ENCODE peak calls at places on chromosomes 13 and 19, in five cellular contexts. K is astrocyte, U is pancreas, F is uterus, R is heart right ventricle. A is an unnamed sample. For H3K36me3 and H3K4me1, the result is how much of the 10 kb centered on the place peaks cover.

GRCh38 chr19:38111898-38112297 is 112.1 kb downstream of the DPF1 start:
- DNase-seq in U (no peak), K (no peak), F (no peak), R (no peak), A (no peak)

GRCh38 chr19:23914402-23915286 is at the start of gene ZNF726:
- DNase-seq in U (peak), R (peak), F (peak), K (peak), A (peak)

GRCh38 chr13:95643471-95643813 is 1.1 kb downstream of the DZIP1 start:
- DNase-seq in U (no peak), K (peak), R (no peak), F (peak), A (no peak)

GRCh38 chr13:42996584-42996983 is 4.5 kb upstream of the EPSTI1 start:
- DNase-seq in R (no peak), K (peak), U (no peak), F (no peak), A (no peak)

GRCh38 chr13:26656919-26657318 is 99.4 kb downstream of the WASF3 start:
- DNase-seq in F (no peak), R (no peak), K (peak), U (no peak), A (no peak)

GRCh38 chr19:39996218-39996810 is 546 bp upstream of the ZNF546 start:
- DNase-seq in U (no peak), F (no peak), K (peak), R (no peak), A (no peak)

GRCh38 chr19:38514812-38515633 is 81.5 kb downstream of the RYR1 start:
- DNase-seq in U (peak), K (peak), F (peak), R (peak), A (peak)

GRCh38 chr13:23848639-23849282 is 40.4 kb downstream of the MIPEP start:
- DNase-seq in F (no peak), U (no peak), R (no peak), K (no peak), A (no peak)

GRCh38 chr19:33796164-33797100 is at the start of gene KCTD15:
- DNase-seq in R (peak), U (peak), F (peak), K (peak), A (peak)

GRCh38 chr13:99926014-99926731 is 45.4 kb downstream of the ZIC5 start:
- DNase-seq in F (no peak), U (no peak), R (no peak), K (peak), A (no peak)

DNA sequence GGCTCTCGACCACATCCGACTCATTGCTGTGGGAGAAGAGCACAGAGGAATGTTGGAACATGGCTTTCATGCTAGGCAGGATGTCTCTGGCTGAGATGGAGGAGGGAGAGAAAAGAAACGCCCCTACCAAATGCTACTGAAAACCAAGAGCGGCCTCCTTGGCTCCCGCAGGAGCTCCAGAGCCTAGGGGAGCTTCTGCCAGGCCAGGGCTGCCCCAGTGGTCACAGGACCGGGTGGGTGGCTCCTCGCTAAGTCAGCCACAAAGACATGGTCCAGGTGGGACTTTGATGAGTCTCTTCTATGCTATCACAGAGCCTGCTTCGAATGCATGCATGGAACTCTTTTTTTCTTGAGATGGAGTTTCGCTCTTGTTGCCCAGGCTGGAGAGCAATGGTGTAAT is 6.7 kb downstream of the LONP1 start:
- DNase-seq in R (no peak), F (no peak), K (no peak), U (no peak), A (no peak)
- H3K36me3 ChIP-seq in R (half or more), F (under half), K (under half), U (under half), A (half or more)

DNA sequence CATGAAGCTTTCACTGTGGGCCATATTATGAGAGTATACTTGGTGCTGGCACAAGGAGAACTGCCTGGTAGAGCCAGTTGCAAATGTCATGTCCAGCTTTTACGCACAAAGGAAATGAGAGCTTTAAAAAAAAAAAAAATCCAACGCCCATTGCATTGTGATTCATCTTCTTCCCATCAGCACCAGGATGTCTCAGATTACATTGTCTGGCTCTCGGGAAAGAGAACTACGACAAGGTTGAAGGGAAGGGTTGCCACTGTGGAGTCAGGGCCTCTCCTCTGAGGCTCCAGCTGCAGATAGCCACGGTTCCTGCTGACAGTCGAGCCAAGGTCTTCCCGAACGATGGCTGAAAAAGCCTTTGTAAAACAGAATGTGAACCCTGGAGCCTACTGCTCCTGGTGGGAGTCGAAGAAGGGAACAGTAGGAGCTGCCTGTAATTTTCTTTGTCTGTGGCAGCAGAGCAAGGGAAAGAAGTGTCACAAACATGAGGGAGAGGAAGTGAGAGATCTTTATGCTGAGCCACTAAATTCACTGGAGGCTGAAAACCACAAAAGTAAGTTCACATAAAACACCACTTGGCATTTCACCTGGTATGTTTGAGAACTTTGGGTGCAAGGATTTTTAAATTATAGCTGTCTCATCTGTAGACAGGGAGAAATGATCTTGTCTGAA is 704.7 kb downstream of the DIAPH3 start:
- DNase-seq in K (peak), U (no peak), F (peak), R (peak), A (no peak)
- H3K27ac ChIP-seq in K (peak), U (no peak), F (peak), R (peak), A (peak)

DNA sequence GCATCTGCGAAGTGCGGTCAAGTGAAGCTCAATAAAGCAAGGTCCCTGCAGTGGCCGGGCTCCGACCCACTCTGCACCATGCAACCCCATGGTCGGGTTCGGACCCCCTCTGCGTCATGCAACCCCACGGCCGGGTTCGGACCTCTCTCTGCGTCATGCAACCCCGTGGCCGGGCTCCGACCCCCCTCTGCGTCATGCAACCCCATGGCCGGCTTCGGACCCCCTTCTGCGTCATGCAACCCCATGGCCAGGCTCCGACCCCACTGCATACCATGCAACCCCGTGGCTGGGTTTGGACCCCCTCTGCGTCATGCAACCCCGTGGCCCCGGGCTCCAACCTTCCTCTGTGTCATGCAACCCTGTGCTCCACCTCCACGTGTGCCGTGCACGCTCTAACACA is 43.8 kb downstream of the CARS2 start:
- DNase-seq in K (no peak), U (no peak), F (no peak), R (no peak), A (no peak)
- H3K4me1 ChIP-seq in K (under half), U (under half), F (under half), R (under half), A (under half)

GRCh38 chr19:43505941-43506340 is 1.4 kb upstream of the PHLDB3 start:
- DNase-seq in U (no peak), R (no peak), K (no peak), F (no peak), A (no peak)

GRCh38 chr19:43510713-43511112 is 6.2 kb upstream of the PHLDB3 start:
- DNase-seq in U (no peak), F (no peak), R (no peak), K (no peak), A (no peak)

GRCh38 chr19:43507880-43508279 is 3.3 kb upstream of the PHLDB3 start:
- DNase-seq in K (no peak), U (no peak), R (no peak), F (no peak), A (no peak)

GRCh38 chr19:43506629-43507028 is 2.1 kb upstream of the PHLDB3 start:
- DNase-seq in K (no peak), R (no peak), U (no peak), F (no peak), A (no peak)

DNA sequence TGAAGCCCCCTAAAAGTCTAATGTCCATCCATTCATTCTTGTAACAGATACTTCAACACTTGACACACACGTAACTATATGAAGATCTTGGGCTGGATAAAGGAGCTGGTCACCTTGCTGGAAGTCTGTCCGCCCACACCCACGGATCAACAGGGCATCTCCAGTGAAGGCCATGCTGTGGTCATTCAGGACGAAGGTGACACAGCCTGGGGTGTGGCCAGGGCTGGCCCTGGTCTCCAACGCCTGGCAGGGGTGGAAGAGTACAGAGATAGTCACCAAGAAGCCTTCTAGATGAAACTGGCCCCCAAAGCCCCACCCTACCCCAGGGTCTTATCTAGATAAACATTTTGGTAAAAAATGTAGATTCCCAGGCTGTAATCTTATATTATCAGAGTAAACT is 6.8 kb upstream of the PHLDB3 start:
- DNase-seq in U (no peak), R (no peak), F (no peak), K (no peak), A (no peak)
- H3K36me3 ChIP-seq in U (under half), R (half or more), F (under half), K (under half), A (under half)

DNA sequence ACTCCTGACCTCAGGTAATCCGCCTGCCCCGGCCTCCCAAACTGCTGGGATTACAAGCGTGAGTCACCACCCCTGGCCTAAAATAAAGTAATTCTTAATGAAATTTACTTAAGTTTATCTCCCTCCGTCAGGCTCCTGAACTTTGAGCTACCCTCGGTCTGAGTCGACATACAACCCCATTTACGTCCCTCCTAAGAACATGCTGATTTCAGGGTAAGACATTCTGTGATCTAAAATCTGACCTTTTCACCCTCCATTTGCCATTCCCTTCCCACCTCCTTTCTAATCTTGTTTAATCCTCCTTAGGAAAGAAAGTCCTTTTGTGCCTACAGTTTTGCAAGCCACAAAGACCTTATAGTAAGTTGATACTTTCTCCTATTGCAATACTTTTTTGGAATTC is 143.4 kb downstream of the ZNF737 start:
- DNase-seq in F (no peak), U (no peak), R (no peak), K (no peak), A (no peak)
- H3K27ac ChIP-seq in F (peak), U (no peak), R (peak), K (no peak), A (peak)

GRCh38 chr13:36841411-36841810 is 22.4 kb downstream of the RFXAP start:
- DNase-seq in U (no peak), F (no peak), K (no peak), R (no peak), A (no peak)
- H3K4me1 ChIP-seq in U (under half), F (under half), K (under half), R (under half), A (under half)

GRCh38 chr19:18010149-18010548 is 2.2 kb downstream of the ARRDC2 start:
- DNase-seq in F (no peak), U (peak), R (no peak), K (no peak), A (no peak)

GRCh38 chr19:18013621-18014111 is 5.7 kb downstream of the ARRDC2 start:
- DNase-seq in K (no peak), U (no peak), R (no peak), F (no peak), A (peak)

GRCh38 chr19:18009412-18010066 is 1.6 kb downstream of the ARRDC2 start:
- DNase-seq in F (no peak), R (no peak), K (peak), U (no peak), A (no peak)

GRCh38 chr19:18014197-18014596 is 6.2 kb downstream of the ARRDC2 start:
- DNase-seq in R (no peak), F (no peak), K (no peak), U (no peak), A (no peak)

DNA sequence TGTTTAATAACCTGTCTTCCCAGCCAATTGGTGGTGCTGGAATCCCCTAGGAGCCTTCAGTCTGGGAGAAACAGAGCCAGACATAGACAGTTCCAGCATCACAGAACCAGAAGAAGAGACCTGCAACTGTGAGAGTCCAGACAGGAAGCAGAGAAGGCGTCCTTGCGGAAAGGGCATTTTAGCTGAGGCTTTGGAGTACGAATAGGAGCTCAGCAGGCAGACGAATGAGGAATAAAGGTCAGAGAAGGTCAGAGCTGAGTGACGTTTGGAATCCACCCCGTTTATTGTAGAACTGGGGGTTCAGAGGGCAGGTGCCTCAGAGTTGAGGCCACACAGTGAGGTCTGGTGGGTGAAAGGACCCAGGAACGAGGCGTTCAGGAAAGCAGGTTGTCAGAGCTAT is 5.2 kb downstream of the ARRDC2 start:
- DNase-seq in R (no peak), F (no peak), K (no peak), U (no peak), A (no peak)
- H3K36me3 ChIP-seq in R (half or more), F (under half), K (under half), U (under half), A (half or more)

A was measured in left ventricle myocardium inferior.